ENCODE peak calls at places on chromosomes 4 and X, in four cellular contexts. C, Z, G and D are unnamed samples.

GRCh38 chrX:41275661-41276609 is 58.0 kb upstream of the DDX3X start:
- DNase-seq in C (peak; percentile 56), Z (peak; percentile 33), G (peak; percentile 61), D (peak; percentile 50)

GRCh38 chrX:115562492-115562872 is 1.5 kb downstream of the PLS3 start:
- DNase-seq in C (no peak), Z (no peak), G (no peak), D (no peak)

GRCh38 chrX:40414335-40414734 is 166.4 kb upstream of the ATP6AP2 start:
- DNase-seq in C (no peak), Z (no peak), G (no peak), D (no peak)

GRCh38 chr4:109462297-109462696 is 28.7 kb downstream of the SEC24B start:
- DNase-seq in C (no peak), Z (no peak), G (no peak), D (peak; percentile 38)

GRCh38 chr4:10171055-10171454 is 54.5 kb upstream of the WDR1 start:
- DNase-seq in C (no peak), Z (no peak), G (no peak), D (no peak)

GRCh38 chr4:113634081-113634969 is 127.2 kb downstream of the CAMK2D start:
- DNase-seq in C (no peak), Z (no peak), G (no peak), D (no peak)

GRCh38 chrX:46244451-46244850 is 300.8 kb downstream of the ZNF674 start:
- DNase-seq in C (no peak), Z (no peak), G (no peak), D (no peak)

GRCh38 chrX:136376713-136377112 is 76.0 kb downstream of the ADGRG4 start:
- DNase-seq in C (no peak), Z (no peak), G (no peak), D (no peak)

GRCh38 chrX:47751670-47752069 is 85.0 kb upstream of the ZNF81 start:
- DNase-seq in C (peak; percentile 46), Z (no peak), G (peak; percentile 39), D (peak; percentile 27)

GRCh38 chrX:44906041-44906440 is 33.1 kb downstream of the KDM6A start:
- DNase-seq in C (no peak), Z (no peak), G (no peak), D (no peak)

GRCh38 chrX:100648601-100649417 is 4.8 kb downstream of the SRPX2 start:
- DNase-seq in C (no peak), Z (no peak), G (no peak), D (no peak)

GRCh38 chrX:151988706-151989299 is 14.3 kb upstream of the GABRE start:
- DNase-seq in C (no peak), Z (no peak), G (no peak), D (no peak)

GRCh38 chr4:52861879-52862604 is at the start of gene RASL11B:
- DNase-seq in C (peak; percentile 88), Z (peak; percentile 83), G (peak; percentile 84), D (peak; percentile 78)

GRCh38 chr4:1026115-1026514 is 14.7 kb downstream of the FGFRL1 start:
- DNase-seq in C (peak; percentile 65), Z (peak; percentile 30), G (no peak), D (peak; percentile 61)

GRCh38 chr4:152776352-152776751 is 3.2 kb downstream of the TIGD4 start:
- DNase-seq in C (no peak), Z (no peak), G (no peak), D (no peak)

GRCh38 chr4:87530868-87531267 is 1.7 kb upstream of the SPARCL1 start:
- DNase-seq in C (no peak), Z (no peak), G (no peak), D (no peak)

GRCh38 chr4:16196482-16197393 is 29.5 kb downstream of the TAPT1 start:
- DNase-seq in C (no peak), Z (no peak), G (no peak), D (no peak)

GRCh38 chr4:5448286-5448685 is 260.1 kb downstream of the EVC2 start:
- DNase-seq in C (no peak), Z (no peak), G (no peak), D (no peak)

GRCh38 chr4:11073621-11074051 is 355.1 kb downstream of the HS3ST1 start:
- DNase-seq in C (no peak), Z (no peak), G (no peak), D (no peak)

GRCh38 chr4:173998471-173999144 is 284.9 kb downstream of the FBXO8 start:
- DNase-seq in C (no peak), Z (no peak), G (no peak), D (no peak)

GRCh38 chrX:103687696-103688191 is 1.2 kb upstream of the MORF4L2 start:
- DNase-seq in C (peak; percentile 65), Z (peak; percentile 34), G (peak; percentile 68), D (peak; percentile 67)

GRCh38 chr4:24991015-24991414 is 39.7 kb downstream of the LGI2 start:
- DNase-seq in C (no peak), Z (no peak), G (peak; percentile 40), D (no peak)

GRCh38 chr4:23966720-23967119 is 76.9 kb upstream of the PPARGC1A start:
- DNase-seq in C (no peak), Z (no peak), G (no peak), D (no peak)

GRCh38 chr4:4913147-4913561 is 53.7 kb downstream of the MSX1 start:
- DNase-seq in C (no peak), Z (no peak), G (no peak), D (no peak)